ENCODE peak calls at places on chromosomes 5 and 9, in ten cellular contexts. One of them, this sample, is unnamed.

GRCh38 chr5:120734033-120734432 is 269.9 kb downstream of the PRR16 start:
- DNase-seq in ovary: no peak
- DNase-seq in endothelial cell: peak
- DNase-seq in cardiac fibroblast: no peak
- DNase-seq in BE2C: no peak
- DNase-seq in uterus: no peak
- DNase-seq in fibroblast of the aortic adventitia: no peak
- DNase-seq in psoas muscle: no peak
- DNase-seq in breast epithelium: no peak
- DNase-seq in AG09319: no peak
- DNase-seq in this sample: no peak

GRCh38 chr5:87851603-87852002 is 417.0 kb downstream of the TMEM161B start:
- DNase-seq in ovary: no peak
- DNase-seq in endothelial cell: no peak
- DNase-seq in cardiac fibroblast: no peak
- DNase-seq in BE2C: no peak
- DNase-seq in uterus: no peak
- DNase-seq in fibroblast of the aortic adventitia: no peak
- DNase-seq in psoas muscle: no peak
- DNase-seq in breast epithelium: no peak
- DNase-seq in AG09319: no peak
- DNase-seq in this sample: no peak

GRCh38 chr5:111223790-111224560 is at the start of gene CAMK4:
- DNase-seq in ovary: peak
- DNase-seq in endothelial cell: peak
- DNase-seq in cardiac fibroblast: peak
- DNase-seq in BE2C: peak
- DNase-seq in uterus: peak
- DNase-seq in fibroblast of the aortic adventitia: peak
- DNase-seq in psoas muscle: peak
- DNase-seq in breast epithelium: peak
- DNase-seq in AG09319: peak
- DNase-seq in this sample: peak

GRCh38 chr5:34497031-34497808 is 158.9 kb upstream of the RAI14 start:
- DNase-seq in ovary: peak
- DNase-seq in endothelial cell: no peak
- DNase-seq in cardiac fibroblast: peak
- DNase-seq in BE2C: peak
- DNase-seq in uterus: peak
- DNase-seq in fibroblast of the aortic adventitia: peak
- DNase-seq in psoas muscle: peak
- DNase-seq in breast epithelium: no peak
- DNase-seq in AG09319: no peak
- DNase-seq in this sample: no peak

GRCh38 chr9:104795857-104796256 is 31.9 kb downstream of the NIPSNAP3B start:
- DNase-seq in ovary: no peak
- DNase-seq in endothelial cell: no peak
- DNase-seq in cardiac fibroblast: no peak
- DNase-seq in BE2C: no peak
- DNase-seq in uterus: no peak
- DNase-seq in fibroblast of the aortic adventitia: no peak
- DNase-seq in psoas muscle: no peak
- DNase-seq in breast epithelium: no peak
- DNase-seq in AG09319: no peak
- DNase-seq in this sample: no peak

GRCh38 chr9:706606-707451 is 134.7 kb upstream of the DMRT1 start:
- DNase-seq in ovary: peak
- DNase-seq in endothelial cell: peak
- DNase-seq in cardiac fibroblast: peak
- DNase-seq in BE2C: peak
- DNase-seq in uterus: peak
- DNase-seq in fibroblast of the aortic adventitia: peak
- DNase-seq in psoas muscle: peak
- DNase-seq in breast epithelium: peak
- DNase-seq in AG09319: no peak
- DNase-seq in this sample: peak

GRCh38 chr9:34653610-34654072 is 1.7 kb downstream of the IL11RA start:
- DNase-seq in ovary: peak
- DNase-seq in endothelial cell: no peak
- DNase-seq in cardiac fibroblast: peak
- DNase-seq in BE2C: peak
- DNase-seq in uterus: peak
- DNase-seq in fibroblast of the aortic adventitia: peak
- DNase-seq in psoas muscle: no peak
- DNase-seq in breast epithelium: no peak
- DNase-seq in AG09319: no peak
- DNase-seq in this sample: no peak

GRCh38 chr9:113933188-113933587 is 57.1 kb downstream of the ZNF618 start:
- DNase-seq in ovary: peak
- DNase-seq in endothelial cell: no peak
- DNase-seq in cardiac fibroblast: peak
- DNase-seq in BE2C: no peak
- DNase-seq in uterus: no peak
- DNase-seq in fibroblast of the aortic adventitia: peak
- DNase-seq in psoas muscle: no peak
- DNase-seq in breast epithelium: no peak
- DNase-seq in AG09319: no peak
- DNase-seq in this sample: no peak

GRCh38 chr5:169631360-169631759 is 5.7 kb upstream of the DOCK2 start:
- DNase-seq in ovary: no peak
- DNase-seq in endothelial cell: no peak
- DNase-seq in cardiac fibroblast: peak
- DNase-seq in BE2C: no peak
- DNase-seq in uterus: no peak
- DNase-seq in fibroblast of the aortic adventitia: peak
- DNase-seq in psoas muscle: no peak
- DNase-seq in breast epithelium: no peak
- DNase-seq in AG09319: peak
- DNase-seq in this sample: no peak

GRCh38 chr5:91311697-91312501 is 71.2 kb downstream of the ARRDC3 start:
- DNase-seq in ovary: peak
- DNase-seq in endothelial cell: no peak
- DNase-seq in cardiac fibroblast: peak
- DNase-seq in BE2C: no peak
- DNase-seq in uterus: peak
- DNase-seq in fibroblast of the aortic adventitia: peak
- DNase-seq in psoas muscle: peak
- DNase-seq in breast epithelium: peak
- DNase-seq in AG09319: peak
- DNase-seq in this sample: peak

GRCh38 chr9:107809859-107810492 is 320.4 kb upstream of the KLF4 start:
- DNase-seq in ovary: no peak
- DNase-seq in endothelial cell: no peak
- DNase-seq in cardiac fibroblast: peak
- DNase-seq in BE2C: no peak
- DNase-seq in uterus: peak
- DNase-seq in fibroblast of the aortic adventitia: peak
- DNase-seq in psoas muscle: no peak
- DNase-seq in breast epithelium: no peak
- DNase-seq in AG09319: no peak
- DNase-seq in this sample: no peak

GRCh38 chr5:55037046-55037771 is 13.2 kb downstream of the GZMK start:
- DNase-seq in ovary: no peak
- DNase-seq in endothelial cell: no peak
- DNase-seq in cardiac fibroblast: no peak
- DNase-seq in BE2C: no peak
- DNase-seq in uterus: no peak
- DNase-seq in fibroblast of the aortic adventitia: peak
- DNase-seq in psoas muscle: no peak
- DNase-seq in breast epithelium: no peak
- DNase-seq in AG09319: no peak
- DNase-seq in this sample: peak
- TF ChIP-seq CTCF in ovary: no peak
- TF ChIP-seq CTCF in endothelial cell: no peak
- TF ChIP-seq CTCF in cardiac fibroblast: peak
- TF ChIP-seq CTCF in BE2C: no peak
- TF ChIP-seq CTCF in uterus: no peak
- TF ChIP-seq CTCF in fibroblast of the aortic adventitia: peak
- TF ChIP-seq CTCF in psoas muscle: no peak
- TF ChIP-seq CTCF in breast epithelium: no peak
- TF ChIP-seq CTCF in AG09319: peak
- TF ChIP-seq CTCF in this sample: no peak

DNA sequence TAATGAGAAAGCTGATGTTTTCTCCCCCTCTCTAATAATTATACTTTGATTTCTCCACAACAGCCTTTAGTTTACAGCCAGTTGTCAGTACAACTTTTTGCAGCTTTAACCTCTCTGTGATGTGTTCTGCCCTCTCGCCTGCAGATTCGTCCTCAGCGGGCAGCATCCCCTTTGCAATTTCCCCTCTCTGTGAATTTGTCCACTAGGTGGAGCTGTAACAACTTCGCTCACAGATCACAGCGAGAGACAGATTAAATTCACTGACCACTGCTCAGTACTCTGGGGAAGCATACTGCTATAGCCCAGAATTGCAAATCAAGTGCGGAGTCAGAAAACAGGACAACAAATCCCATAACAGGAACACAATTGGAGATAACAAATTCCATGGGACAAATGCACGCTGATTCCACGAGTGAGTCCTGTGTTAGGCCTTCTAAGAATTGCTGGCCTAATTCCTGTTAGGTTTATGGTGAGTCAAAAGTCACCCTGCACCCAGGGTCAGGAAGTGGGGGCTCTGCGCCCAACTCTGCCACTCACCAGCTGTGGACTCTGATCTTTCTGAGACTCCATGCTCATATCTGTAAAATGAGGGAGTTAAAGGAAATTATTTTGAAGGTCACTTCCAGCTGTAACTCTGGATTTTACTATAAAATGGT is 2124.9 kb downstream of the MAT2B start:
- DNase-seq in ovary: peak
- DNase-seq in endothelial cell: peak
- DNase-seq in cardiac fibroblast: peak
- DNase-seq in BE2C: peak
- DNase-seq in uterus: no peak
- DNase-seq in fibroblast of the aortic adventitia: peak
- DNase-seq in psoas muscle: no peak
- DNase-seq in breast epithelium: no peak
- DNase-seq in AG09319: no peak
- DNase-seq in this sample: peak
- TF ChIP-seq CTCF in ovary: peak
- TF ChIP-seq CTCF in endothelial cell: peak
- TF ChIP-seq CTCF in cardiac fibroblast: peak
- TF ChIP-seq CTCF in BE2C: peak
- TF ChIP-seq CTCF in uterus: peak
- TF ChIP-seq CTCF in fibroblast of the aortic adventitia: peak
- TF ChIP-seq CTCF in psoas muscle: peak
- TF ChIP-seq CTCF in breast epithelium: peak
- TF ChIP-seq CTCF in AG09319: peak
- TF ChIP-seq CTCF in this sample: peak

GRCh38 chr9:84419203-84419602 is 78.6 kb upstream of the SLC28A3 start:
- DNase-seq in ovary: no peak
- DNase-seq in endothelial cell: no peak
- DNase-seq in cardiac fibroblast: peak
- DNase-seq in BE2C: no peak
- DNase-seq in uterus: no peak
- DNase-seq in fibroblast of the aortic adventitia: no peak
- DNase-seq in psoas muscle: no peak
- DNase-seq in breast epithelium: no peak
- DNase-seq in AG09319: no peak
- DNase-seq in this sample: no peak
- TF ChIP-seq CTCF in ovary: no peak
- TF ChIP-seq CTCF in endothelial cell: no peak
- TF ChIP-seq CTCF in cardiac fibroblast: no peak
- TF ChIP-seq CTCF in BE2C: no peak
- TF ChIP-seq CTCF in uterus: no peak
- TF ChIP-seq CTCF in fibroblast of the aortic adventitia: no peak
- TF ChIP-seq CTCF in psoas muscle: no peak
- TF ChIP-seq CTCF in breast epithelium: no peak
- TF ChIP-seq CTCF in AG09319: no peak
- TF ChIP-seq CTCF in this sample: no peak

DNA sequence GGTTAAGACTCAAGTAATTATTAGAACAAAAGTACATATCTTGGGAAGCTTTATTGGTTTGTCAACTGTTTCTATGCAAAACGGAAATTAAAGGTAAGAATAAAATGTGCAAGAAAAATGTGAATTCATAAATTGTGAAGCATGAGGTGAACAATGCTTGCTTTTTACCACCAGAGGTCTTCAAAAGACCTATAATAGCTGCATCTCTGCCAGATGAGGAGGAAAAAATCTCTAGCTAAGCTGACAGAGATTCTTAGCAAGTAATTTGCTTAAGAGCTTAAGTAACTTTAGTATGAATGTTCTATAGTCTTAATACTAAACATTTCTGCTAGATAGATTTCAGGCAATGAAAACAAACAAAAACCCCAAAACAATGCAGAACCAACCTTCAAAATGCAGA is 54.1 kb downstream of the MRPS30 start:
- DNase-seq in ovary: no peak
- DNase-seq in endothelial cell: no peak
- DNase-seq in cardiac fibroblast: peak
- DNase-seq in BE2C: no peak
- DNase-seq in uterus: no peak
- DNase-seq in fibroblast of the aortic adventitia: peak
- DNase-seq in psoas muscle: no peak
- DNase-seq in breast epithelium: no peak
- DNase-seq in AG09319: no peak
- DNase-seq in this sample: peak
- TF ChIP-seq CTCF in ovary: no peak
- TF ChIP-seq CTCF in endothelial cell: no peak
- TF ChIP-seq CTCF in cardiac fibroblast: peak
- TF ChIP-seq CTCF in BE2C: peak
- TF ChIP-seq CTCF in uterus: no peak
- TF ChIP-seq CTCF in fibroblast of the aortic adventitia: peak
- TF ChIP-seq CTCF in psoas muscle: no peak
- TF ChIP-seq CTCF in breast epithelium: no peak
- TF ChIP-seq CTCF in AG09319: peak
- TF ChIP-seq CTCF in this sample: peak

GRCh38 chr5:116947691-116948528 is 373.3 kb upstream of the SEMA6A start:
- DNase-seq in ovary: no peak
- DNase-seq in endothelial cell: peak
- DNase-seq in cardiac fibroblast: peak
- DNase-seq in BE2C: peak
- DNase-seq in uterus: peak
- DNase-seq in fibroblast of the aortic adventitia: no peak
- DNase-seq in psoas muscle: peak
- DNase-seq in breast epithelium: peak
- DNase-seq in AG09319: no peak
- DNase-seq in this sample: peak
- TF ChIP-seq CTCF in ovary: no peak
- TF ChIP-seq CTCF in endothelial cell: peak
- TF ChIP-seq CTCF in cardiac fibroblast: peak
- TF ChIP-seq CTCF in BE2C: peak
- TF ChIP-seq CTCF in uterus: peak
- TF ChIP-seq CTCF in fibroblast of the aortic adventitia: no peak
- TF ChIP-seq CTCF in psoas muscle: peak
- TF ChIP-seq CTCF in breast epithelium: peak
- TF ChIP-seq CTCF in AG09319: peak
- TF ChIP-seq CTCF in this sample: peak

DNA sequence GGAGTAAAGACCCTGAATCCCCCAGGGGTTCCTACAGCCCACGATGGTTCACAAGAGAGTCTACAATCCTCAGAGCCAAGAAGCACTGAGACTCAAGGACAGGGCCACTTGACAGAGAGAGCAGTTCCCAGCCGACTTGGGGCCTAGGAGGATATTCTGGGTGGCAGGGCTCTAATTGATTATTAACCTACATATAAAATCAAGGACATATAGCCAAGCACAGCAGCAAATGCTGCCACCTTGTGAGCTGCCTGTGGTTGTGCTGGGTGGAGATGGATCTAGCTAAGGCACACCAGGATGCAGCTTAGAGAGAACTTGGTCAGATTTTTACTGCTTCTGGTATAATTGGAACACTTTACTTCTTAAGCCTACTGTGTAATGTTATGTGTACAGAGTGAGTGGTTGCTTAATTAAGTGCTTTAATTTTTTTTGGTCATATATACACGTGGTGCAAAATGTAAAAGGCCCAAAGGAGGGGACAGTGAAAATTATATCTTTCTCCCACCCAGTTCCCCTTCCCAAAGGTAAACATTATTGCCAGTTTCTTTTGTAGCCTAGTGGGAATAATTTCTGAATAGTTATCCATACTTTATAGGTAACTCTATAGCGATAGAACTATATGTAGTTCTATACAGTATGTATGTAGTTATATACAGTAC is 78.8 kb downstream of the F2RL2 start:
- DNase-seq in ovary: peak
- DNase-seq in endothelial cell: peak
- DNase-seq in cardiac fibroblast: peak
- DNase-seq in BE2C: no peak
- DNase-seq in uterus: no peak
- DNase-seq in fibroblast of the aortic adventitia: peak
- DNase-seq in psoas muscle: no peak
- DNase-seq in breast epithelium: no peak
- DNase-seq in AG09319: no peak
- DNase-seq in this sample: peak
- TF ChIP-seq CTCF in ovary: no peak
- TF ChIP-seq CTCF in endothelial cell: peak
- TF ChIP-seq CTCF in cardiac fibroblast: peak
- TF ChIP-seq CTCF in BE2C: peak
- TF ChIP-seq CTCF in uterus: no peak
- TF ChIP-seq CTCF in fibroblast of the aortic adventitia: peak
- TF ChIP-seq CTCF in psoas muscle: no peak
- TF ChIP-seq CTCF in breast epithelium: peak
- TF ChIP-seq CTCF in AG09319: no peak
- TF ChIP-seq CTCF in this sample: peak